ENCODE peak calls at places on chromosomes 12 and 14, in ten cellular contexts. L, V, I, Y, C, M, X, B, E and K are unnamed samples.

GRCh38 chr12:82479511-82479910 is 121.2 kb downstream of the METTL25 start:
- DNase-seq in L (no peak), V (no peak), I (peak; percentile 30), Y (no peak), C (no peak), M (no peak), X (no peak), B (no peak), E (no peak), K (no peak)

GRCh38 chr12:127489055-127489454 is 777.9 kb upstream of the TMEM132C start:
- DNase-seq in L (no peak), V (no peak), I (no peak), Y (no peak), C (no peak), M (no peak), X (no peak), B (no peak), E (no peak), K (no peak)

GRCh38 chr12:90065301-90065801 is 356.7 kb upstream of the ATP2B1 start:
- DNase-seq in L (no peak), V (peak; percentile 13), I (peak; percentile 10), Y (peak; percentile 23), C (no peak), M (no peak), X (no peak), B (no peak), E (no peak), K (no peak)

GRCh38 chr12:43291516-43291915 is 260.5 kb downstream of the ADAMTS20 start:
- DNase-seq in L (no peak), V (peak; percentile 42), I (peak; percentile 61), Y (no peak), C (no peak), M (no peak), X (no peak), B (no peak), E (no peak), K (no peak)

GRCh38 chr14:90797451-90797850 is 18.8 kb downstream of the TTC7B start:
- DNase-seq in L (no peak), V (peak; percentile 23), I (no peak), Y (no peak), C (no peak), M (no peak), X (no peak), B (no peak), E (no peak), K (no peak)

GRCh38 chr14:76784881-76785280 is 23.6 kb downstream of the VASH1 start:
- DNase-seq in L (peak; percentile 54), V (peak; percentile 88), I (peak; percentile 58), Y (no peak), C (no peak), M (peak; percentile 83), X (peak; percentile 89), B (peak; percentile 79), E (peak; percentile 90), K (peak; percentile 42)

GRCh38 chr12:115451785-115452736 is 768.1 kb upstream of the TBX3 start:
- DNase-seq in L (no peak), V (peak; percentile 58), I (no peak), Y (no peak), C (no peak), M (peak; percentile 28), X (no peak), B (no peak), E (peak; percentile 63), K (no peak)

GRCh38 chr12:54588110-54588831 is at the start of gene PPP1R1A:
- DNase-seq in L (no peak), V (no peak), I (no peak), Y (no peak), C (no peak), M (peak; percentile 33), X (no peak), B (no peak), E (peak; percentile 28), K (no peak)